ENCODE peak calls at places on chromosomes 6 and 20, in six cellular contexts. D is A549, S is tibial artery, O is AG04450, C is colonic mucosa, H is lung. F is an unnamed sample.
A peak's percentile ranks its signal among the peaks of the same experiment; 100 is the strongest.

GRCh38 chr6:169970306-169970988 is 219.0 kb downstream of the ERMARD start:
- DNase-seq in H (no peak), O (no peak), C (peak; percentile 4), S (peak; percentile 61), D (no peak), F (peak; percentile 8)

GRCh38 chr20:23613676-23614075 is 8.0 kb upstream of the CST9 start:
- DNase-seq in H (no peak), C (peak; percentile 35), D (no peak), O (no peak), S (no peak), F (peak; percentile 40)

GRCh38 chr6:41824571-41825569 is 37.4 kb downstream of the TOMM6 start:
- DNase-seq in S (no peak), D (peak; percentile 81), O (no peak), H (no peak), C (no peak), F (no peak)

GRCh38 chr20:32902456-32903420 is 44.0 kb downstream of the EFCAB8 start:
- DNase-seq in S (no peak), D (peak; percentile 58), H (peak; percentile 51), O (no peak), C (peak; percentile 31), F (no peak)

GRCh38 chr20:9689041-9689440 is 149.8 kb downstream of the PAK5 start:
- DNase-seq in C (no peak), O (no peak), H (no peak), S (no peak), D (no peak), F (no peak)

GRCh38 chr6:105872244-105872643 is 213.9 kb upstream of the PRDM1 start:
- DNase-seq in C (no peak), D (peak; percentile 22), H (no peak), S (no peak), O (no peak), F (peak; percentile 46)

GRCh38 chr6:142746524-142746923 is 198.5 kb downstream of the HIVEP2 start:
- DNase-seq in H (no peak), S (no peak), O (no peak), D (peak; percentile 26), C (no peak), F (no peak)

GRCh38 chr6:148109732-148110131 is 232.9 kb upstream of the SASH1 start:
- DNase-seq in O (no peak), D (no peak), C (no peak), H (peak; percentile 82), S (peak; percentile 65), F (no peak)

GRCh38 chr6:165769884-165770283 is 106.8 kb upstream of the PDE10A start:
- DNase-seq in D (no peak), S (no peak), C (no peak), O (no peak), H (no peak), F (no peak)

GRCh38 chr6:46848684-46849360 is 55.6 kb downstream of the MEP1A start:
- DNase-seq in D (peak; percentile 70), O (peak; percentile 10), S (peak; percentile 86), H (peak; percentile 85), C (peak; percentile 91), F (peak; percentile 83)

GRCh38 chr6:119347466-119348307 is 1.9 kb downstream of the MAN1A1 start:
- DNase-seq in H (peak; percentile 60), C (peak; percentile 73), D (no peak), O (no peak), S (peak; percentile 73), F (peak; percentile 32)

GRCh38 chr6:124670801-124671200 is 291.4 kb upstream of the RNF217 start:
- DNase-seq in D (no peak), C (no peak), S (no peak), H (no peak), O (no peak), F (no peak)

GRCh38 chr6:169529931-169530761 is 171.7 kb downstream of the WDR27 start:
- DNase-seq in D (peak; percentile 39), C (peak; percentile 23), O (peak; percentile 42), H (peak; percentile 45), S (no peak), F (peak; percentile 71)

GRCh38 chr6:33205172-33206026 is 944 bp downstream of the HSD17B8 start:
- DNase-seq in D (peak; percentile 59), O (no peak), H (no peak), S (peak; percentile 65), C (no peak), F (no peak)

GRCh38 chr6:107600111-107600510 is 110.2 kb downstream of the SOBP start:
- DNase-seq in S (no peak), D (peak; percentile 7), H (no peak), O (no peak), C (no peak), F (no peak)

GRCh38 chr6:116881236-116881635 is 4.2 kb downstream of the RFX6 start:
- DNase-seq in D (no peak), S (no peak), H (no peak), C (no peak), O (no peak), F (no peak)

GRCh38 chr6:65448806-65449397 is 258.1 kb downstream of the EYS start:
- DNase-seq in C (no peak), S (no peak), D (no peak), O (no peak), H (no peak), F (no peak)

GRCh38 chr6:166736606-166737005 is 109.6 kb upstream of the RPS6KA2 start:
- DNase-seq in D (peak; percentile 46), C (no peak), S (no peak), O (no peak), H (no peak), F (no peak)

GRCh38 chr20:57030611-57031600 is 235.5 kb downstream of the BMP7 start:
- DNase-seq in C (no peak), S (no peak), H (no peak), D (no peak), O (no peak), F (no peak)

GRCh38 chr20:58342104-58342945 is 32.8 kb downstream of the RAB22A start:
- DNase-seq in H (no peak), C (no peak), O (no peak), S (no peak), D (peak; percentile 29), F (no peak)

GRCh38 chr20:62872863-62873261 is 11.2 kb upstream of the TCFL5 start:
- DNase-seq in D (no peak), C (no peak), O (no peak), H (no peak), S (no peak), F (no peak)

GRCh38 chr20:16952965-16953364 is 204.8 kb downstream of the OTOR start:
- DNase-seq in S (no peak), O (no peak), H (no peak), C (no peak), D (no peak), F (no peak)

GRCh38 chr20:64140421-64140820 is 23.8 kb upstream of the MYT1 start:
- DNase-seq in H (no peak), O (no peak), C (no peak), S (peak; percentile 51), D (no peak), F (no peak)

GRCh38 chr20:18831830-18832229 is 18.2 kb downstream of the SCP2D1 start:
- DNase-seq in H (no peak), O (peak; percentile 4), D (no peak), S (no peak), C (no peak), F (peak; percentile 29)

GRCh38 chr6:157861184-157861583 is 38.1 kb downstream of the SNX9 start:
- DNase-seq in C (no peak), O (no peak), H (no peak), D (no peak), S (no peak), F (no peak)

GRCh38 chr6:90719321-90720195 is 132.7 kb upstream of the MAP3K7 start:
- DNase-seq in O (no peak), C (no peak), H (no peak), S (no peak), D (no peak), F (no peak)

GRCh38 chr6:142045380-142046270 is 87.1 kb upstream of the GJE1 start:
- DNase-seq in H (no peak), C (no peak), O (no peak), D (peak; percentile 15), S (no peak), F (no peak)

GRCh38 chr6:43833223-43833995 is 63.4 kb downstream of the VEGFA start:
- DNase-seq in D (no peak), O (no peak), S (no peak), H (no peak), C (no peak), F (no peak)

GRCh38 chr20:41631826-41632225 is 13.6 kb upstream of the CHD6 start:
- DNase-seq in C (no peak), O (no peak), H (no peak), D (no peak), S (peak; percentile 94), F (no peak)

DNA sequence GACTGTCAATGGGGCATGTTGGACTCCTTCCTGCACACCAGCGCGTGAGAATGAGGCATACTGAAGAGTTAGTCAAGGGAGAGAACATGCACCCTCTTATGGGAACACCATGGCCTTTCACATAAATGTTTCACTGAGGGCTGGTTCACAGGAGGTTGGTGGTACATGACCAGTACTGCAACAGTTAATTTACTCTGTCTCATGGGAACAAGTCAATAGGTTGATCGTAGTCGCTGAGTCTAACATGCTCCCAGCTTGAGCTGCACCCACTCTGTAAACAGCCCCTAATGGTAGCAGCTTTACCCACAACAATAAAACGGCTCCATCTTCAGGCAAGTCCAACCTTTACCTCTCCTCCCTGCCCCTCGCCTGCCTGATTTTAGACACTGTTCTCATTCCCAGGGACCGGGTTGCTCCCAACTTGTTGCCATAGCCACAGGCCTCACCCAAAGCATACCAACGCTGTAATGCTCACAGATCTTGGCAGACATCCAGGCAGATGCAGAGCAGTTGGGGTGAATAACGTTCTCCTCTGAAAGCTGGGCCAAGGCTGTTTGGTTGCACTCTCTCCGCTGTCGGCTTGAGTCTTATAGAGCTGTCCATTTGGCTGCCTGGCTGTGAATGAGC is 111.3 kb downstream of the LY86 start:
- DNase-seq in H (peak; percentile 86), D (peak; percentile 81), S (peak; percentile 80), C (peak; percentile 96), O (peak; percentile 86), F (peak; percentile 74)
- TF ChIP-seq CTCF in H (no peak), D (no peak), S (no peak), C (no peak), O (no peak), F (no peak)

GRCh38 chr20:49282584-49283171 is 4.8 kb upstream of the ZNFX1 start:
- DNase-seq in S (no peak), O (no peak), D (no peak), H (no peak), C (no peak), F (no peak)
- H3K9me3 ChIP-seq in S (peaks cover 29% of the 10 kb centered on the region), O (peaks cover 48% of the 10 kb centered on the region), D (peaks cover 9% of the 10 kb centered on the region), H (peaks cover 34% of the 10 kb centered on the region), C (no peaks in the 10 kb centered on the region), F (peaks cover 21% of the 10 kb centered on the region)

GRCh38 chr6:125945378-125946141 is 11.0 kb upstream of the HINT3 start:
- DNase-seq in H (no peak), S (no peak), D (peak; percentile 70), O (no peak), C (no peak), F (no peak)
- H3K4me3 ChIP-seq in H (no peak overlapping the region), S (no peak overlapping the region), D (no peak overlapping the region), O (no peak overlapping the region), C (no peak overlapping the region), F (no peak overlapping the region)

GRCh38 chr6:89412071-89413005 is at the start of gene RRAGD:
- DNase-seq in O (no peak), S (peak; percentile 89), C (peak; percentile 74), D (peak; percentile 12), H (peak; percentile 80), F (peak; percentile 41)
- TF ChIP-seq CTCF in O (no peak), S (no peak), C (no peak), D (no peak), H (no peak), F (no peak)